ENCODE peak calls at places on chromosome 15, in nine cellular contexts. One of them, this sample, is unnamed.

GRCh38 chr15:39025331-39025730 is 460.7 kb upstream of the RASGRP1 start:
- DNase-seq in H4: no peak
- DNase-seq in erythroblast: no peak
- DNase-seq in ELR: no peak
- DNase-seq in foreskin fibroblast: peak
- DNase-seq in GM10248: no peak
- DNase-seq in BE2C: no peak
- DNase-seq in iris pigment epithelial cell: peak
- DNase-seq in fibroblast of the aortic adventitia: no peak
- DNase-seq in this sample: no peak

GRCh38 chr15:69798481-69799315 is 299.0 kb downstream of the TLE3 start:
- DNase-seq in H4: peak
- DNase-seq in erythroblast: no peak
- DNase-seq in ELR: peak
- DNase-seq in foreskin fibroblast: no peak
- DNase-seq in GM10248: no peak
- DNase-seq in BE2C: no peak
- DNase-seq in iris pigment epithelial cell: peak
- DNase-seq in fibroblast of the aortic adventitia: peak
- DNase-seq in this sample: no peak

GRCh38 chr15:64681424-64682024 is 93.9 kb downstream of the RBPMS2 start:
- DNase-seq in H4: peak
- DNase-seq in erythroblast: peak
- DNase-seq in ELR: peak
- DNase-seq in foreskin fibroblast: peak
- DNase-seq in GM10248: peak
- DNase-seq in BE2C: peak
- DNase-seq in iris pigment epithelial cell: peak
- DNase-seq in fibroblast of the aortic adventitia: peak
- DNase-seq in this sample: no peak

GRCh38 chr15:26983822-26984221 is 12.8 kb downstream of the GABRG3 start:
- DNase-seq in H4: no peak
- DNase-seq in erythroblast: no peak
- DNase-seq in ELR: no peak
- DNase-seq in foreskin fibroblast: no peak
- DNase-seq in GM10248: no peak
- DNase-seq in BE2C: peak
- DNase-seq in iris pigment epithelial cell: no peak
- DNase-seq in fibroblast of the aortic adventitia: no peak
- DNase-seq in this sample: no peak

GRCh38 chr15:42577514-42578031 is 2.2 kb downstream of the STARD9 start:
- DNase-seq in H4: peak
- DNase-seq in erythroblast: no peak
- DNase-seq in ELR: no peak
- DNase-seq in foreskin fibroblast: peak
- DNase-seq in GM10248: peak
- DNase-seq in BE2C: no peak
- DNase-seq in iris pigment epithelial cell: peak
- DNase-seq in fibroblast of the aortic adventitia: peak
- DNase-seq in this sample: no peak

GRCh38 chr15:96180062-96180745 is 150.3 kb upstream of the NR2F2 start:
- DNase-seq in H4: no peak
- DNase-seq in erythroblast: no peak
- DNase-seq in ELR: no peak
- DNase-seq in foreskin fibroblast: no peak
- DNase-seq in GM10248: no peak
- DNase-seq in BE2C: no peak
- DNase-seq in iris pigment epithelial cell: no peak
- DNase-seq in fibroblast of the aortic adventitia: no peak
- DNase-seq in this sample: no peak

GRCh38 chr15:98174286-98174685 is 213.8 kb downstream of the ARRDC4 start:
- DNase-seq in H4: no peak
- DNase-seq in erythroblast: no peak
- DNase-seq in ELR: peak
- DNase-seq in foreskin fibroblast: no peak
- DNase-seq in GM10248: no peak
- DNase-seq in BE2C: no peak
- DNase-seq in iris pigment epithelial cell: no peak
- DNase-seq in fibroblast of the aortic adventitia: no peak
- DNase-seq in this sample: no peak

GRCh38 chr15:64134322-64134829 is 17.2 kb upstream of the SNX22 start:
- DNase-seq in H4: peak
- DNase-seq in erythroblast: peak
- DNase-seq in ELR: no peak
- DNase-seq in foreskin fibroblast: no peak
- DNase-seq in GM10248: no peak
- DNase-seq in BE2C: peak
- DNase-seq in iris pigment epithelial cell: peak
- DNase-seq in fibroblast of the aortic adventitia: peak
- DNase-seq in this sample: no peak

This sample was measured in GM19239.